ENCODE peak calls at places on chromosomes 5 and 9, in eight cellular contexts. L is endodermal cell; D is HFFc6; M is right atrium auricular region; X is cardiac fibroblast; B is omental fat pad; O is fibroblast of pulmonary artery; Q is activated CD8-positive, alpha-beta T cell treated with anti-CD3 and anti-CD28 coated beads for 36 hours. R is an unnamed sample.

GRCh38 chr5:91302958-91303357 is 80.2 kb downstream of the ARRDC3 start:
- DNase-seq in L (no peak), D (no peak), M (no peak), X (no peak), B (no peak), O (no peak), Q (no peak), R (no peak)

GRCh38 chr5:148206620-148207019 is 3.8 kb downstream of the SPINK6 start:
- DNase-seq in L (no peak), D (no peak), M (no peak), X (peak), B (no peak), O (no peak), Q (no peak), R (no peak)

GRCh38 chr9:91187965-91188344 is 173.8 kb downstream of the AUH start:
- DNase-seq in L (no peak), D (peak), M (peak), X (peak), B (no peak), O (peak), Q (no peak), R (no peak)

GRCh38 chr9:96566401-96567202 is 53.0 kb downstream of the CDC14B start:
- DNase-seq in L (peak), D (peak), M (peak), X (peak), B (peak), O (peak), Q (peak), R (peak)

GRCh38 chr5:168312606-168313297 is 21.3 kb downstream of the WWC1 start:
- DNase-seq in L (no peak), D (no peak), M (no peak), X (no peak), B (no peak), O (no peak), Q (no peak), R (no peak)

GRCh38 chr5:172901012-172901780 is 58.0 kb upstream of the RPL26L1 start:
- DNase-seq in L (no peak), D (peak), M (peak), X (peak), B (no peak), O (peak), Q (no peak), R (no peak)

GRCh38 chr5:140794594-140795258 is at the start of gene PCDHA2:
- DNase-seq in L (peak), D (no peak), M (no peak), X (no peak), B (no peak), O (no peak), Q (no peak), R (no peak)

GRCh38 chr9:134811673-134812668 is 68.6 kb upstream of the FCN2 start:
- DNase-seq in L (peak), D (peak), M (no peak), X (peak), B (no peak), O (peak), Q (no peak), R (no peak)

GRCh38 chr9:138104251-138105122 is 226.9 kb downstream of the CACNA1B start:
- DNase-seq in L (peak), D (no peak), M (peak), X (no peak), B (no peak), O (no peak), Q (no peak), R (peak)

GRCh38 chr9:88258012-88258411 is 119.7 kb upstream of the SPATA31C2 start:
- DNase-seq in L (no peak), D (peak), M (no peak), X (peak), B (no peak), O (peak), Q (no peak), R (no peak)

GRCh38 chr9:117403848-117404247 is 11.0 kb downstream of the ASTN2 start:
- DNase-seq in L (no peak), D (no peak), M (no peak), X (no peak), B (no peak), O (no peak), Q (no peak), R (no peak)

GRCh38 chr5:147050172-147050571 is 171.6 kb upstream of the PPP2R2B start:
- DNase-seq in L (no peak), D (no peak), M (no peak), X (no peak), B (no peak), O (no peak), Q (no peak), R (no peak)

GRCh38 chr5:79787448-79787847 is 97.8 kb downstream of the CMYA5 start:
- DNase-seq in L (no peak), D (no peak), M (no peak), X (no peak), B (no peak), O (no peak), Q (no peak), R (no peak)

GRCh38 chr5:133870661-133871060 is 97.8 kb downstream of the C5orf15 start:
- DNase-seq in L (no peak), D (peak), M (no peak), X (peak), B (no peak), O (peak), Q (no peak), R (no peak)

GRCh38 chr9:110148384-110148783 is 59.6 kb downstream of the C9orf152 start:
- DNase-seq in L (no peak), D (no peak), M (no peak), X (no peak), B (no peak), O (no peak), Q (peak), R (no peak)

GRCh38 chr5:86570427-86571083 is 47.2 kb upstream of the COX7C start:
- DNase-seq in L (peak), D (no peak), M (no peak), X (no peak), B (no peak), O (no peak), Q (no peak), R (no peak)

GRCh38 chr5:75512383-75513074 is 838 bp downstream of the POLK start:
- DNase-seq in L (no peak), D (no peak), M (no peak), X (peak), B (no peak), O (peak), Q (no peak), R (no peak)

GRCh38 chr9:131117762-131118145 is 7.6 kb upstream of the NUP214 start:
- DNase-seq in L (no peak), D (no peak), M (no peak), X (no peak), B (no peak), O (no peak), Q (no peak), R (no peak)

GRCh38 chr5:111676496-111676895 is 80.5 kb downstream of the NREP start:
- DNase-seq in L (no peak), D (no peak), M (no peak), X (peak), B (no peak), O (peak), Q (no peak), R (no peak)

GRCh38 chr5:129749101-129749500 is 1.2 kb downstream of the MINAR2 start:
- DNase-seq in L (no peak), D (no peak), M (no peak), X (no peak), B (no peak), O (no peak), Q (no peak), R (no peak)

GRCh38 chr9:82382887-82383616 is 394.5 kb downstream of the SPATA31D1 start:
- DNase-seq in L (peak), D (no peak), M (no peak), X (no peak), B (no peak), O (no peak), Q (no peak), R (no peak)

GRCh38 chr9:33946779-33947535 is 101.7 kb downstream of the UBAP2 start:
- DNase-seq in L (no peak), D (peak), M (no peak), X (peak), B (no peak), O (peak), Q (no peak), R (no peak)

GRCh38 chr5:75640395-75640794 is 29.1 kb downstream of the ANKDD1B start:
- DNase-seq in L (no peak), D (peak), M (no peak), X (peak), B (no peak), O (peak), Q (no peak), R (no peak)

GRCh38 chr5:150638488-150639316 is 1.8 kb upstream of the SYNPO start:
- DNase-seq in L (no peak), D (no peak), M (no peak), X (no peak), B (no peak), O (no peak), Q (no peak), R (no peak)

GRCh38 chr9:129071526-129072131 is 9.3 kb upstream of the DOLPP1 start:
- DNase-seq in L (peak), D (no peak), M (no peak), X (no peak), B (no peak), O (no peak), Q (peak), R (no peak)

GRCh38 chr9:80188579-80188978 is 616.8 kb downstream of the TLE4 start:
- DNase-seq in L (no peak), D (no peak), M (no peak), X (no peak), B (no peak), O (no peak), Q (no peak), R (no peak)

GRCh38 chr9:87547665-87548064 is 50.0 kb downstream of the DAPK1 start:
- DNase-seq in L (no peak), D (no peak), M (no peak), X (no peak), B (no peak), O (no peak), Q (no peak), R (no peak)

GRCh38 chr5:42057254-42057690 is 132.2 kb downstream of the FBXO4 start:
- DNase-seq in L (peak), D (peak), M (no peak), X (peak), B (no peak), O (peak), Q (peak), R (no peak)

GRCh38 chr5:168826292-168826725 is 247.1 kb upstream of the PANK3 start:
- DNase-seq in L (no peak), D (no peak), M (no peak), X (no peak), B (no peak), O (no peak), Q (no peak), R (no peak)

GRCh38 chr5:34598177-34598794 is 57.8 kb upstream of the RAI14 start:
- DNase-seq in L (no peak), D (peak), M (no peak), X (peak), B (no peak), O (peak), Q (no peak), R (no peak)

GRCh38 chr9:34500623-34501267 is 22.0 kb downstream of the ENHO start:
- DNase-seq in L (peak), D (peak), M (peak), X (peak), B (peak), O (peak), Q (peak), R (peak)

GRCh38 chr5:43295202-43295601 is 18.0 kb downstream of the HMGCS1 start:
- DNase-seq in L (no peak), D (no peak), M (no peak), X (no peak), B (no peak), O (no peak), Q (no peak), R (no peak)

GRCh38 chr9:90141723-90142122 is 500.9 kb downstream of the DIRAS2 start:
- DNase-seq in L (no peak), D (no peak), M (no peak), X (peak), B (no peak), O (peak), Q (no peak), R (no peak)

GRCh38 chr5:132489871-132490483 is 596 bp downstream of the IRF1 start:
- DNase-seq in L (peak), D (no peak), M (peak), X (peak), B (no peak), O (peak), Q (peak), R (peak)

GRCh38 chr9:136079211-136079915 is 15.7 kb downstream of the NACC2 start:
- DNase-seq in L (peak), D (no peak), M (no peak), X (no peak), B (no peak), O (no peak), Q (no peak), R (no peak)

GRCh38 chr5:132063090-132063911 is 2.8 kb downstream of the IL3 start:
- DNase-seq in L (peak), D (peak), M (peak), X (peak), B (peak), O (peak), Q (peak), R (peak)

GRCh38 chr9:133513214-133514088 is 11.3 kb downstream of the MYMK start:
- DNase-seq in L (no peak), D (no peak), M (no peak), X (peak), B (no peak), O (no peak), Q (no peak), R (no peak)

GRCh38 chr5:52638732-52639131 is 149.0 kb upstream of the ITGA1 start:
- DNase-seq in L (no peak), D (no peak), M (no peak), X (no peak), B (no peak), O (no peak), Q (no peak), R (no peak)

GRCh38 chr9:18490591-18491370 is 16.8 kb downstream of the ADAMTSL1 start:
- DNase-seq in L (no peak), D (peak), M (no peak), X (peak), B (no peak), O (peak), Q (no peak), R (no peak)

GRCh38 chr9:37329576-37329975 is 92.9 kb upstream of the GRHPR start:
- DNase-seq in L (no peak), D (peak), M (no peak), X (peak), B (no peak), O (peak), Q (peak), R (no peak)
- TF ChIP-seq CTCF in L (peak), D (peak), M (peak), X (peak), B (no peak), O (peak), Q (peak), R (peak)

GRCh38 chr5:95471922-95472321 is 80.8 kb downstream of the FAM81B start:
- DNase-seq in L (no peak), D (peak), M (no peak), X (peak), B (no peak), O (peak), Q (no peak), R (no peak)
- TF ChIP-seq CTCF in L (peak), D (peak), M (no peak), X (no peak), B (no peak), O (no peak), Q (no peak), R (no peak)

GRCh38 chr5:157323107-157323706 is 57.3 kb downstream of the CYFIP2 start:
- DNase-seq in L (peak), D (no peak), M (no peak), X (no peak), B (no peak), O (no peak), Q (peak), R (no peak)
- TF ChIP-seq CTCF in L (peak), D (peak), M (no peak), X (peak), B (no peak), O (peak), Q (peak), R (peak)

GRCh38 chr9:77215874-77216273 is 38.5 kb downstream of the VPS13A start:
- DNase-seq in L (no peak), D (no peak), M (no peak), X (peak), B (no peak), O (peak), Q (no peak), R (no peak)
- TF ChIP-seq CTCF in L (peak), D (peak), M (peak), X (peak), B (no peak), O (peak), Q (no peak), R (peak)

GRCh38 chr9:37429441-37430285 is 7.2 kb downstream of the GRHPR start:
- DNase-seq in L (no peak), D (no peak), M (no peak), X (no peak), B (no peak), O (no peak), Q (no peak), R (no peak)

GRCh38 chr9:37432020-37432419 is 9.5 kb downstream of the GRHPR start:
- DNase-seq in L (no peak), D (no peak), M (no peak), X (no peak), B (no peak), O (no peak), Q (no peak), R (no peak)

GRCh38 chr9:37433754-37434435 is 11.4 kb downstream of the GRHPR start:
- DNase-seq in L (peak), D (no peak), M (no peak), X (no peak), B (no peak), O (no peak), Q (no peak), R (no peak)

GRCh38 chr9:37428345-37428744 is 5.8 kb downstream of the GRHPR start:
- DNase-seq in L (no peak), D (no peak), M (no peak), X (no peak), B (no peak), O (no peak), Q (no peak), R (no peak)

GRCh38 chr9:37430841-37431597 is 8.5 kb downstream of the GRHPR start:
- DNase-seq in L (peak), D (no peak), M (no peak), X (no peak), B (no peak), O (no peak), Q (no peak), R (no peak)
- TF ChIP-seq CTCF in L (peak), D (peak), M (no peak), X (no peak), B (no peak), O (no peak), Q (no peak), R (no peak)

GRCh38 chr5:171747061-171747859 is 38.4 kb upstream of the SMIM23 start:
- DNase-seq in L (no peak), D (no peak), M (no peak), X (no peak), B (no peak), O (no peak), Q (no peak), R (no peak)

GRCh38 chr5:171749365-171749764 is 36.3 kb upstream of the SMIM23 start:
- DNase-seq in L (no peak), D (no peak), M (no peak), X (no peak), B (no peak), O (no peak), Q (no peak), R (no peak)

GRCh38 chr5:171745602-171746001 is 40.0 kb upstream of the SMIM23 start:
- DNase-seq in L (no peak), D (no peak), M (no peak), X (no peak), B (no peak), O (no peak), Q (no peak), R (no peak)

GRCh38 chr5:171748720-171749119 is 36.9 kb upstream of the SMIM23 start:
- DNase-seq in L (no peak), D (no peak), M (no peak), X (no peak), B (no peak), O (no peak), Q (no peak), R (no peak)

GRCh38 chr5:171750316-171750788 is 35.3 kb upstream of the SMIM23 start:
- DNase-seq in L (peak), D (peak), M (peak), X (peak), B (no peak), O (peak), Q (peak), R (no peak)
- TF ChIP-seq CTCF in L (peak), D (peak), M (peak), X (peak), B (no peak), O (no peak), Q (no peak), R (no peak)

DNA sequence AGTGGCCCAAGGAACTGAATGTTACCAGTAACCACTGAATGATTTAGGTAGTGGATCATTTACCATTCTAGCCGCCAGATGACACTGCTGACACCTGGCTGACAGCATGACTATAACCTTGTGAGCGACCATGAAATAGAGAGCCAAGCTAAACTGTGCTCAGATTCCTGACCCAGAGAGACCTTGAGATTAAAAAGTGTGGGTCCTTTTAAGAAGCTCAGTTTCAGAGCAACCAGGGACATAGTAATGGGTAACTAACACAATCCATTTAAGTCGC is 566.0 kb downstream of the EFNA5 start:
- DNase-seq in L (peak), D (no peak), M (no peak), X (peak), B (no peak), O (peak), Q (no peak), R (no peak)
- TF ChIP-seq CTCF in L (peak), D (no peak), M (peak), X (no peak), B (no peak), O (peak), Q (no peak), R (no peak)